ENCODE peak calls at places on chromosomes 1 and 21, in six cellular contexts. O, D, V, I, Q and M are unnamed samples.

GRCh38 chr1:198531891-198532290 is 8.6 kb downstream of the ATP6V1G3 start:
- DNase-seq in O (no peak), D (no peak), V (no peak), Q (no peak), I (no peak), M (no peak)

GRCh38 chr1:219066631-219067349 is 106.9 kb upstream of the LYPLAL1 start:
- DNase-seq in Q (peak; percentile 19), O (no peak), I (peak; percentile 68), D (peak; percentile 59), V (no peak), M (no peak)

GRCh38 chr1:67722292-67722944 is 37.4 kb downstream of the GADD45A start:
- DNase-seq in Q (peak; percentile 48), I (no peak), O (no peak), V (no peak), D (peak; percentile 42), M (no peak)

GRCh38 chr1:36093919-36094318 is 5.2 kb downstream of the ADPRS start:
- DNase-seq in I (no peak), V (no peak), O (no peak), D (no peak), Q (no peak), M (no peak)

GRCh38 chr1:3226191-3226590 is 157.2 kb downstream of the PRDM16 start:
- DNase-seq in D (no peak), I (no peak), V (no peak), O (no peak), Q (no peak), M (no peak)

GRCh38 chr1:237890822-237891221 is at the start of gene ZP4:
- DNase-seq in V (no peak), O (no peak), D (no peak), I (no peak), Q (no peak), M (no peak)

GRCh38 chr1:30242722-30243465 is 480.5 kb downstream of the MATN1 start:
- DNase-seq in V (no peak), Q (peak; percentile 77), D (no peak), I (no peak), O (no peak), M (no peak)

GRCh38 chr21:29114765-29115164 is 15.7 kb upstream of the MAP3K7CL start:
- DNase-seq in I (peak; percentile 87), V (no peak), D (peak; percentile 92), O (no peak), Q (peak; percentile 75), M (no peak)

GRCh38 chr21:16794944-16795343 is 717.9 kb upstream of the CXADR start:
- DNase-seq in O (no peak), Q (peak; percentile 11), D (peak; percentile 95), V (no peak), I (peak; percentile 81), M (no peak)

GRCh38 chr1:34923490-34923889 is 6.0 kb downstream of the DLGAP3 start:
- DNase-seq in I (no peak), O (no peak), Q (no peak), V (no peak), D (no peak), M (no peak)

GRCh38 chr1:27032119-27032461 is 19.4 kb upstream of the TENT5B start:
- DNase-seq in I (no peak), O (no peak), V (no peak), D (no peak), Q (no peak), M (no peak)

GRCh38 chr1:175262646-175263045 is 70.1 kb upstream of the KIAA0040 start:
- DNase-seq in D (no peak), I (no peak), V (no peak), O (no peak), Q (no peak), M (no peak)

GRCh38 chr1:25572708-25573590 is 29.5 kb downstream of the LDLRAP1 start:
- DNase-seq in D (peak; percentile 42), V (peak; percentile 86), I (peak; percentile 60), Q (peak; percentile 75), O (peak; percentile 80), M (no peak)

DNA sequence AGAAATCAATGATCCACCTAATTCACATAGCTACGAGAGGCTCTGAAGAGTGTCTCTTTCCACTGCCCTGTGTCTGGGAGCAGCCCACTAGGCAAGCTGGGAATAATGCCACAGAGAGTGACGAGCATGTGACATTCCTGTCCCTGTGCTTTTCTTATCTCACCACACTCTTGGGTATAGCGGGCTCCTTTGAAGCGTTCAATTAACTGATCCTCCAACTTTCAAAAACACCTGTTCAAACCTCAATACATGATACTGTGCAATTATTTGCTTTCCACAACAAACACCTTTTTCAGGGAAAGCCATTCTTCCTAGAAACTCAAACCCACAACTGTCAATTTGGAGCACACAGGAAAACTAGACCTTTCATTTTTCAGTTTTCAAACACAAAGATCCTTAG is 43.4 kb downstream of the PLPP3 start:
- DNase-seq in Q (no peak), O (no peak), I (no peak), D (no peak), V (no peak), M (no peak)
- H2BK15ac ChIP-seq in Q (no peak overlapping the region), O (peak overlapping the region; percentile 61), I (no peak overlapping the region), D (no peak overlapping the region), V (no peak overlapping the region), M (no peak overlapping the region)

GRCh38 chr1:61124691-61125090 is 42.3 kb downstream of the NFIA start:
- DNase-seq in D (no peak), O (no peak), I (no peak), V (no peak), Q (no peak), M (no peak)
- H3K4me1 ChIP-seq in D (no peaks in the 10 kb centered on the region), O (no peaks in the 10 kb centered on the region), I (no peaks in the 10 kb centered on the region), V (peaks cover 2% of the 10 kb centered on the region), Q (no peaks in the 10 kb centered on the region), M (no peaks in the 10 kb centered on the region)

DNA sequence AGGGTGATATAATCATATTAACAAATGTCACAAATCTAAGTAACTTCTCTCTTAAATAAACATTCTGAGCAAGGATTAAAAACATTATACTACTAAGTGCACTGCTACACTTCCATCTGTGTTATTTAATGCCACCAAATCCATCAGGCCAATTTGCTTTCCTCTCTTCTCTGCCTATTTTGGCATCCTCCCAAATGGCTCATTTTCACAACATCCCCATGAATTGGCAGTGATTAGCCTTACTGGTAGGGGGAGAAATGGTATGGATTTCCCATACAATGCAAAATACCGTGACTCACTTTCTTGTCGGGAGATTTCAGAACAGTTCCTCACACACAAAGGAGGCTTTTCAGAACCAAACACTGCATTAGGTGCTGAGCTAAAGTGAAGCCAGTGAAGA is 195.7 kb downstream of the MIS18A start:
- DNase-seq in V (no peak), D (peak; percentile 3), Q (peak; percentile 28), I (no peak), O (no peak), M (no peak)
- H3K23ac ChIP-seq in V (no peak overlapping the region), D (no peak overlapping the region), Q (no peak overlapping the region), I (no peak overlapping the region), O (no peak overlapping the region), M (no peak overlapping the region)

DNA sequence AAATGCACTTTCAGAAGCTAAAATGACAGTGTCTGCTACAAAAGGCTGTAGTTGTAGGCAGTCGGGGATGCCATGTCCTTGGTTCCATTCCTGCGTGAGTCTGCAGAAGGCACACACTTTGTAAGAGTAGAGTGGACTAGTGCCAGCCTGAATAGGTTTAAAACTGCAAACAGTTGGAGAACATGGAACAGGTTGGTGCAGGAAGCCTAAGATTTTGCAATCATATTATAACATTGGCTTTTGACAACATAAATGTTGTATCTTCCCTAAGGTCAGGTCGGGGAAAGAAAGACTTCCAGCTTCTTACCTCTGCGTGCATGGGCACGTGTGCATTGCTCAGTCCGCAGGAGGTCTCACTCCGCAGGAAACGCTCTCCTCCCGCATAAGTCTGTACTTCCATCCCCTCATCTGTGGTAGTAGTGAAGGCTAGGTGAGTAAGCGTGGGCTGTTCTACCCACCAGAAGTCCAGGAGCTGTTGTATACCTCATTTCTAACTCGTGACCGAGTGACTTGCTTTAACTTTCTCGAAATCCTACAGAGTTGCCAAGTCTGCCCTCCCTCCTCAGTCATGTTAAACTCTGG is 94.2 kb downstream of the CD247 start:
- DNase-seq in Q (no peak), D (no peak), O (no peak), V (peak; percentile 47), I (no peak), M (no peak)
- H2BK15ac ChIP-seq in Q (no peak overlapping the region), D (no peak overlapping the region), O (no peak overlapping the region), V (no peak overlapping the region), I (no peak overlapping the region), M (no peak overlapping the region)

DNA sequence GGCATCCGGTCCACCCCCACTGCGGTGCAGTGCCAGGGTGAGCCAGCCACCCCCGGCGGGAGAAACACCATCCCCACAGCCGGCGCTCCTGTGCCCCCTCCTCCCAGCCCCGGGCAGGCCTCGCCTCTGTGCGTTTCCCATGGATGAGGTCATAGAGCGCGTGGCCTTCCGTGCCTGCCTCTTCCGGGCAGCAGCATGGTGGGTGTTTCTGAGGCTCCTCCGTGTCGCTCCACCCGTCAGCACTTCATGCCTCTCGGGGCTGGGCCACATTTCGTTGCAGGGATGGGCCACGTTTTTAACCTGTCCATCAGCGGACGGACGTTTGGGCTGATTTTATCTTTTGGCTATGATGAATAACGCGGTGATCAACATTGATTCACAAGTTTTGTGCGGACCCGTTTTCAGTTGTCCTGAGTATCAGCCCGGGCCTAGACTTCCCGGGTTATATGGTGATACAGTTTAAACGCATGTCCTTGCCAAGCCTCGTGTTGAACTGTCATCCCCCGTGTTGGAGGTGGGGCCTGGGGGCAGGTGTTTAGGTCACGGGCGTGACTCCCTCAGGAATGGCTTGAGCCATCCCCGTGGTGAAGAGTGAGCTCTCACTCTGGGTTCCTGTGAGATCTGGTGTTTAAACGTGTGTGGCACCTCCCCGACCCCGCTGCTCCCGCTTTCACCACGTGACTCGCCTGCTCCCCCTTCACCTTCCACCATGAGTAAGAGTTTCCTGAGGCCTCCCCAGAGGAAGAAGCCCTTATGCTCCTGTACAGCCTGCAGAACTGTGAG is 64.8 kb downstream of the SLX9 start:
- DNase-seq in I (no peak), D (peak; percentile 32), Q (no peak), V (no peak), O (no peak), M (no peak)
- H3K4me1 ChIP-seq in I (peaks cover 9% of the 10 kb centered on the region), D (peaks cover 3% of the 10 kb centered on the region), Q (no peaks in the 10 kb centered on the region), V (no peaks in the 10 kb centered on the region), O (no peaks in the 10 kb centered on the region), M (peaks cover 18% of the 10 kb centered on the region)